ENCODE peak calls at places on chromosomes 5 and 9, in four cellular contexts. Q, N, M and C are unnamed samples.

GRCh38 chr9:87959916-87960581 is 14.3 kb downstream of the CDK20 start:
- DNase-seq in Q (no peak), N (no peak), M (no peak), C (no peak)

GRCh38 chr9:36125062-36125855 is 11.3 kb upstream of the GLIPR2 start:
- DNase-seq in Q (no peak), N (no peak), M (no peak), C (no peak)

GRCh38 chr5:96232602-96233001 is 200.4 kb downstream of the PCSK1 start:
- DNase-seq in Q (no peak), N (no peak), M (no peak), C (no peak)

GRCh38 chr9:109113239-109113638 is 6.5 kb downstream of the TMEM245 start:
- DNase-seq in Q (no peak), N (no peak), M (no peak), C (no peak)

GRCh38 chr5:76836181-76836580 is 13.6 kb upstream of the S100Z start:
- DNase-seq in Q (no peak), N (no peak), M (no peak), C (no peak)

GRCh38 chr5:160837211-160837610 is 14.8 kb downstream of the ATP10B start:
- DNase-seq in Q (no peak), N (no peak), M (no peak), C (no peak)

GRCh38 chr9:34611811-34612787 is at the start of gene RPP25L:
- DNase-seq in Q (peak), N (peak), M (peak), C (peak)

GRCh38 chr9:26753971-26754370 is 138.6 kb downstream of the CAAP1 start:
- DNase-seq in Q (no peak), N (no peak), M (no peak), C (no peak)

GRCh38 chr5:58759745-58760144 is 176.9 kb downstream of the RAB3C start:
- DNase-seq in Q (no peak), N (no peak), M (no peak), C (peak)

GRCh38 chr9:92242115-92242778 is 51.2 kb downstream of the IARS1 start:
- DNase-seq in Q (peak), N (no peak), M (peak), C (no peak)
- TF ChIP-seq CTCF in Q (peak), N (no peak), M (peak), C (no peak)

GRCh38 chr5:167968784-167969183 is 322.7 kb upstream of the WWC1 start:
- DNase-seq in Q (no peak), N (no peak), M (no peak), C (no peak)

GRCh38 chr5:167970002-167970401 is 321.4 kb upstream of the WWC1 start:
- DNase-seq in Q (no peak), N (no peak), M (no peak), C (peak)

GRCh38 chr5:167967494-167968180 is 323.8 kb upstream of the WWC1 start:
- DNase-seq in Q (peak), N (no peak), M (no peak), C (no peak)

GRCh38 chr5:167961731-167962130 is 329.7 kb upstream of the WWC1 start:
- DNase-seq in Q (no peak), N (no peak), M (no peak), C (no peak)

DNA sequence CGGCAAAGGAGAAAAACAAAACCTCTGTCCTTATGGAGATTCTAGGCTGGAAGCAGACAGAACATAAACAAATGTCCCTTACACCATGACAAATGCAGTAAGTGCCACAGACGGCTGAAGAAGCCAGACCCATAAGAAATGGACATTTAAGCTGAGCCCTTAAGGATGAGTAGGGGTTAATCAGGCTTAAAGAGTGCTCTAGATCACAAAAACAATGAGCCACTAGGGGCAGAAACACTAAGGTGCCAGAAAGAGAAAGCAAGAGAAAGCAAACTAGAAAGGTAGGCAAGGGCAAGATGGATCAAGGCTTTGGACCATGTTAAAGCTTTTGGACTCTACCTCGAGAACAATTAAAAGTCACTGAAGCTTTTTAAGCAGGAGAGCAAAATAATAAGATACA is 326.9 kb upstream of the WWC1 start:
- DNase-seq in Q (peak), N (no peak), M (peak), C (no peak)
- TF ChIP-seq CTCF in Q (peak), N (no peak), M (no peak), C (no peak)

GRCh38 chr5:110790673-110791072 is 51.9 kb downstream of the SLC25A46 start:
- DNase-seq in Q (no peak), N (no peak), M (no peak), C (no peak)
- TF ChIP-seq CTCF in Q (peak), N (no peak), M (no peak), C (no peak)

GRCh38 chr5:41527201-41527779 is 16.9 kb upstream of the PLCXD3 start:
- DNase-seq in Q (peak), N (no peak), M (no peak), C (no peak)

GRCh38 chr5:41522193-41522786 is 11.9 kb upstream of the PLCXD3 start:
- DNase-seq in Q (peak), N (no peak), M (no peak), C (no peak)

GRCh38 chr5:41526699-41527098 is 16.3 kb upstream of the PLCXD3 start:
- DNase-seq in Q (no peak), N (no peak), M (no peak), C (no peak)

GRCh38 chr5:41519801-41520200 is 9.4 kb upstream of the PLCXD3 start:
- DNase-seq in Q (peak), N (no peak), M (no peak), C (no peak)

GRCh38 chr5:41524174-41524573 is 13.8 kb upstream of the PLCXD3 start:
- DNase-seq in Q (peak), N (no peak), M (no peak), C (peak)
- TF ChIP-seq CTCF in Q (peak), N (no peak), M (peak), C (peak)

GRCh38 chr9:124854161-124854560 is 901 bp downstream of the WDR38 start:
- DNase-seq in Q (no peak), N (no peak), M (no peak), C (no peak)

GRCh38 chr9:124855566-124855943 is 2.3 kb downstream of the WDR38 start:
- DNase-seq in Q (no peak), N (no peak), M (no peak), C (no peak)

GRCh38 chr9:124857533-124858162 is 4.1 kb downstream of the RPL35 start:
- DNase-seq in Q (no peak), N (no peak), M (no peak), C (no peak)

GRCh38 chr9:124854822-124855221 is 1.6 kb downstream of the WDR38 start:
- DNase-seq in Q (no peak), N (no peak), M (no peak), C (no peak)

GRCh38 chr9:124855944-124856773 is 2.9 kb downstream of the WDR38 start:
- DNase-seq in Q (peak), N (no peak), M (no peak), C (no peak)
- TF ChIP-seq CTCF in Q (peak), N (no peak), M (peak), C (peak)

GRCh38 chr5:175658299-175659145 is 651 bp downstream of the HRH2 start:
- DNase-seq in Q (peak), N (no peak), M (no peak), C (no peak)
- TF ChIP-seq CTCF in Q (peak), N (no peak), M (no peak), C (no peak)